ENCODE peak calls at places on chromosomes 2 and 18, in ten cellular contexts. G is transverse colon, Q is GM12891, Y is stomach, C is HCT116, D is sigmoid colon, S is spleen, I is GM12892, T is endothelial cell of umbilical vein, J is upper lobe of left lung. N is an unnamed sample.

GRCh38 chr2:213119061-213119809 is 32.2 kb downstream of the IKZF2 start:
- DNase-seq in I (no peak), C (no peak), S (no peak), D (no peak), T (no peak), Q (no peak), Y (no peak), G (no peak), J (no peak), N (no peak)

GRCh38 chr18:3594760-3595241 is 144.8 kb downstream of the TGIF1 start:
- DNase-seq in J (peak), G (peak), I (no peak), Y (peak), C (no peak), S (no peak), T (no peak), Q (no peak), D (no peak), N (no peak)

GRCh38 chr2:20422679-20423271 is 24.1 kb upstream of the RHOB start:
- DNase-seq in J (peak), G (peak), S (no peak), C (no peak), I (no peak), Q (no peak), Y (no peak), T (no peak), D (peak), N (no peak)

GRCh38 chr2:175167076-175167791 is 769 bp downstream of the ATF2 start:
- DNase-seq in J (peak), D (no peak), S (no peak), T (peak), I (no peak), Q (no peak), G (peak), Y (no peak), C (no peak), N (peak)

GRCh38 chr18:48781041-48781989 is 169.4 kb downstream of the SMAD7 start:
- DNase-seq in Y (peak), S (peak), I (no peak), T (peak), D (peak), C (no peak), Q (no peak), G (peak), J (peak), N (peak)

GRCh38 chr2:171347591-171348032 is 86.2 kb downstream of the METTL8 start:
- DNase-seq in Q (no peak), Y (no peak), G (no peak), C (peak), J (no peak), S (no peak), I (no peak), T (peak), D (no peak), N (peak)

GRCh38 chr2:29480423-29480822 is 365.2 kb downstream of the CLIP4 start:
- DNase-seq in J (peak), C (no peak), S (no peak), Q (no peak), T (no peak), D (no peak), I (no peak), G (peak), Y (no peak), N (no peak)

GRCh38 chr2:95388878-95389255 is 13.6 kb upstream of the FAHD2A start:
- DNase-seq in I (no peak), Q (no peak), Y (no peak), S (no peak), J (no peak), D (no peak), C (no peak), T (no peak), G (no peak), N (no peak)

GRCh38 chr2:217886720-217887309 is 116.0 kb downstream of the TNS1 start:
- DNase-seq in C (peak), G (peak), Q (peak), I (peak), S (peak), Y (peak), J (peak), T (peak), D (peak), N (peak)

GRCh38 chr2:143422681-143423080 is 293.5 kb downstream of the ARHGAP15 start:
- DNase-seq in S (no peak), G (no peak), Q (peak), Y (no peak), J (peak), T (no peak), D (no peak), C (no peak), I (no peak), N (no peak)

GRCh38 chr2:70411489-70412081 is 109.7 kb upstream of the FAM136A start:
- DNase-seq in Y (no peak), D (no peak), G (no peak), T (no peak), S (no peak), I (no peak), Q (no peak), C (no peak), J (no peak), N (no peak)

GRCh38 chr18:9902832-9903231 is 11.0 kb upstream of the VAPA start:
- DNase-seq in C (no peak), Y (no peak), D (no peak), G (no peak), Q (no peak), T (no peak), J (no peak), S (no peak), I (no peak), N (no peak)

GRCh38 chr2:111100765-111101162 is 19.9 kb upstream of the BCL2L11 start:
- DNase-seq in J (no peak), Q (no peak), I (peak), T (no peak), C (no peak), D (no peak), S (no peak), G (no peak), Y (no peak), N (no peak)

GRCh38 chr2:30283931-30284565 is 52.7 kb downstream of the LBH start:
- DNase-seq in G (no peak), I (no peak), Q (no peak), T (no peak), C (no peak), Y (no peak), D (no peak), S (no peak), J (no peak), N (no peak)

GRCh38 chr2:227238242-227239237 is 74.1 kb downstream of the COL4A3 start:
- DNase-seq in C (peak), I (no peak), G (peak), T (peak), Q (peak), D (peak), S (peak), J (peak), Y (peak), N (peak)

GRCh38 chr2:224217962-224218347 is 178.9 kb upstream of the SERPINE2 start:
- DNase-seq in I (no peak), J (no peak), C (no peak), D (no peak), Y (no peak), G (no peak), Q (no peak), S (no peak), T (no peak), N (no peak)

GRCh38 chr2:222671259-222672067 is at the start of gene MOGAT1:
- DNase-seq in Q (no peak), C (no peak), I (no peak), Y (peak), D (no peak), S (peak), T (no peak), G (peak), J (peak), N (no peak)

GRCh38 chr18:61569176-61569892 is 236.1 kb downstream of the CDH20 start:
- DNase-seq in Q (no peak), J (no peak), S (no peak), C (no peak), I (no peak), T (peak), Y (no peak), G (no peak), D (no peak), N (no peak)

GRCh38 chr2:4507706-4508105 is 804.3 kb downstream of the DCDC2C start:
- DNase-seq in S (no peak), I (no peak), G (no peak), J (no peak), Q (no peak), Y (no peak), C (no peak), D (no peak), T (no peak), N (no peak)

GRCh38 chr2:216694201-216694825 is 1.0 kb downstream of the IGFBP5 start:
- DNase-seq in C (no peak), D (peak), G (peak), Q (no peak), Y (peak), J (peak), T (peak), S (no peak), I (no peak), N (no peak)

GRCh38 chr18:31156831-31157763 is 5.6 kb downstream of the DSC1 start:
- DNase-seq in I (no peak), Y (no peak), Q (no peak), G (no peak), S (no peak), T (no peak), D (no peak), C (no peak), J (no peak), N (no peak)

GRCh38 chr2:31319391-31320175 is 85.6 kb downstream of the EHD3 start:
- DNase-seq in S (no peak), T (peak), J (peak), D (peak), C (no peak), Q (no peak), G (peak), Y (no peak), I (no peak), N (peak)

GRCh38 chr2:30847329-30847728 is 40.1 kb upstream of the CAPN13 start:
- DNase-seq in G (no peak), S (no peak), C (no peak), J (no peak), Q (no peak), T (no peak), I (no peak), D (no peak), Y (no peak), N (no peak)

GRCh38 chr2:190657474-190658252 is 8.8 kb downstream of the NAB1 start:
- DNase-seq in Q (no peak), J (no peak), D (no peak), I (no peak), C (no peak), G (no peak), T (no peak), Y (no peak), S (no peak), N (no peak)

GRCh38 chr2:121400206-121400605 is 115.2 kb upstream of the TFCP2L1 start:
- DNase-seq in J (no peak), D (no peak), Q (no peak), I (no peak), T (no peak), Y (no peak), C (no peak), G (no peak), S (no peak), N (no peak)

GRCh38 chr2:121471571-121472464 is 58.9 kb upstream of the RNU4ATAC start:
- DNase-seq in Y (no peak), S (no peak), C (no peak), D (no peak), T (peak), I (no peak), J (no peak), Q (no peak), G (no peak), N (no peak)

GRCh38 chr18:76795981-76796380 is 26.4 kb upstream of the ZNF236 start:
- DNase-seq in J (no peak), T (no peak), D (no peak), C (no peak), S (no peak), Q (no peak), Y (no peak), I (no peak), G (no peak), N (no peak)

GRCh38 chr2:202135111-202135874 is 62.2 kb downstream of the KIAA2012 start:
- DNase-seq in Y (peak), T (no peak), I (no peak), D (peak), J (peak), C (no peak), Q (no peak), G (peak), S (no peak), N (no peak)

GRCh38 chr2:237874585-237875161 is 15.2 kb downstream of the RAMP1 start:
- DNase-seq in D (peak), C (no peak), G (no peak), J (no peak), T (no peak), Y (no peak), S (peak), Q (no peak), I (no peak), N (peak)

GRCh38 chr2:25977768-25978167 is 4.5 kb downstream of the KIF3C start:
- DNase-seq in J (no peak), T (no peak), C (no peak), D (no peak), I (no peak), Y (no peak), S (peak), G (no peak), Q (no peak), N (no peak)

GRCh38 chr2:36530983-36531354 is 67.0 kb downstream of the FEZ2 start:
- DNase-seq in S (no peak), D (no peak), T (no peak), Y (no peak), G (no peak), Q (no peak), I (no peak), C (no peak), J (no peak), N (no peak)

GRCh38 chr2:144679942-144680341 is 160.0 kb upstream of the ZEB2 start:
- DNase-seq in J (no peak), Y (no peak), G (no peak), Q (no peak), S (no peak), C (no peak), T (no peak), I (no peak), D (no peak), N (no peak)

GRCh38 chr2:239916205-239917127 is 108.7 kb downstream of the NDUFA10 start:
- DNase-seq in S (peak), Y (peak), G (no peak), I (no peak), J (peak), T (no peak), Q (no peak), C (no peak), D (no peak), N (no peak)

GRCh38 chr18:59950215-59950944 is 50.6 kb downstream of the PMAIP1 start:
- DNase-seq in C (no peak), Q (no peak), Y (no peak), T (no peak), G (no peak), S (no peak), J (no peak), I (no peak), D (no peak), N (no peak)

GRCh38 chr2:230657462-230657861 is 55.2 kb upstream of the CAB39 start:
- DNase-seq in D (no peak), C (no peak), G (no peak), I (no peak), Y (no peak), Q (no peak), J (no peak), T (no peak), S (no peak), N (no peak)

DNA sequence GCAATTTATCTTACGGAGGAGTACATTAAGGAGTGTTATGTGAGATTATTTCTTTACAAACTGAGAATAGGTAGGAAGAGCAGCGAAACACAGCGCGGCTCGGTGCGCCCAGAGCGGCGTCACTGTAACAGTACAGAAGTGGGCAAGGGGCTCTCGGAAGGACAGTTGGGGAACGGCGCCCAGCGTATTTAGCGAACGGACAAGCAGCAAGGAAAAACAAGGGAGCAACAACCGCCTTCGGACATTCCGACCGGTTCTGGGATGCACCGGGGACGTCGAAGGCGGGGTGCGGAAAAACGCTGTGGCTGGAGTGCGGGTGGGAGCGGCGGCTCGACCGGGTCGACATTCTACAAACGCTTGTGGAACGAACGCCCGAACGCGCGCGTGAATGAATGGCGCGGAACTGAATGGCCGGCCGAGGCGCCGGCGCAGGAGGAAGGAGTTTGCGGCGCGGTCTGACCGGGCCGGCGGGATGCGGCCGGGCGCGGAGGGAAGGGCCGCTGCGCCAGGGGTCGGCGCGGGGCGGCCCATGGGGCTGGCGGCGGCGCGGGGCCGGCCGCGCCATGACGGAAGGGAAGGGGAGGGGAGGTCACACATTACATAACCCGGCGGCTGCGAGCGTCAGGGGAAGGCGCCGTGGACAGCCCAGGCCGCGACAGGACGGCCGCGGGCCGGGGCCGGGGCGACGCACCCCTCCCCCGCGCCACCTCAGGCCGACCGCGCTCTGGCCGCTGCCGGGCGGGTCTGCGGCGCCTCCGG is 639 bp downstream of the REV1 start:
- DNase-seq in S (peak), D (peak), G (peak), Q (peak), C (no peak), I (peak), Y (peak), T (peak), J (peak), N (peak)
- TF ChIP-seq POLR2A in S (peak), D (no peak), G (peak), Q (no peak), C (no peak), I (no peak), Y (no peak), T (peak), J (no peak), N (no peak)

DNA sequence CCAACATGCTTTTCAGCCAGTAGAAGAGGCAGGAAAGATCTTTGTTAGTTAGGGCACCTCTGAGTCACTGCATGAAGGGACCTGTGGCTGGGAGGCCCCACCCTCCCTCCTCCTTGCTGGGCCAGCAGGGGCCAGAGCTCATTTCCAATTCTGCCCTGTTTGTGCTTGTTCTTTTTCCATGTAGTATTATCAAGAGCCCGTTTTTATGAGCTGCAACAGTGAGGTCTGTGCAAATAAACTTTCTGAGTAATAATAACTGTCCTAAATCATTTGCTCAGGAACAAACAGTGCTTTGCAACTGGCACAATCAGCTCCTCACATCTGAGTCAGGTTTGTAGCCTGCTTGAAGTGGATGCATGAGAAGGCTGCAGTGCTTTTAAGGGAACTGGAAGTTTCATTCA is 128.0 kb downstream of the ARL4C start:
- DNase-seq in D (peak), G (peak), Y (no peak), T (no peak), J (peak), S (no peak), Q (no peak), C (no peak), I (no peak), N (no peak)
- TF ChIP-seq POLR2AphosphoS5 in D (peak), G (peak), Y (no peak), T (no peak), J (no peak), S (no peak), Q (no peak), C (no peak), I (no peak), N (no peak)

GRCh38 chr2:105744091-105744908 is 412 bp upstream of the NCK2 start:
- DNase-seq in S (peak), J (peak), Q (peak), G (peak), T (peak), Y (peak), D (peak), C (no peak), I (peak), N (no peak)
- TF ChIP-seq POLR2A in S (no peak), J (no peak), Q (no peak), G (no peak), T (peak), Y (no peak), D (no peak), C (no peak), I (no peak), N (no peak)

DNA sequence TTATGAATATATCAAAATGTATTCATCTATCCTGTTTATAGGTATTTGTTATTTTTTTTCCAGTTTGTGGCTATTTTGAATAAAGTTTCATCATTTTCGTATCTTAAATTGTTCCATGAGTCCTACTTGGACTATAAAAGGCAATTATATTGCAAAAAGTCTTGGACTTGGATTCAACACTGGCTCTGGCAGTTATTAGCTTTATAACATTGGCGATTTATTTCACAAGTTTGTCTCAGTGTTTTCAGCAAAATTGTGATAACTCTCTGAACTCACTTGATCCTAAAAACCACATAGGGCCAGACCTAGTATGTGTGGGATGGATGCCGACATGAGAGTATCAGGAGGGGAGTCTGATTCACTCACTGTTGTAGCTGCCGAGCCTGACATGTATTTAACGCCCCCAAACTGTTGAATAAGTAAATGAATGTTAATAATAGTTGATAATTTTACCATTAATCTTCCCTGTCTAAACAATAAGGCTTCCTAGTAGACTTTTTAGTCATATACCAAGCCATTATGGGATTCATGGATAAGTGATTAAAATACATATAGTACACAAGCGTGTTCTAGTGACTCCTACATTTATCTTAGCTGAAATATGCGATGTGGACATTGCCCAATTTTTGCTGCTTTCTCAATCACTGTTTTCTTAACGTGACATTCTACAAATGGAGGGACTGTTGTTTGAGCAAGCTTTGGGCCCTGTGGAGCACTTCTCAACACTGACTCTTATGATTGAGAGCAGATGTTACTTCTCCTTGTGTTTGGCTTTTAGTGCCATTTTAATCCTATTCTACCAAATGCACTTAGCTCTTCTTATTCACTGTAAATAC is 907.6 kb downstream of the EPHA4 start:
- DNase-seq in G (no peak), Y (no peak), T (no peak), J (no peak), S (no peak), D (no peak), C (no peak), Q (no peak), I (no peak), N (no peak)
- TF ChIP-seq POLR2AphosphoS5 in G (no peak), Y (no peak), T (no peak), J (no peak), S (no peak), D (no peak), C (no peak), Q (no peak), I (no peak), N (no peak)

GRCh38 chr18:63319383-63320040 is at the start of gene BCL2:
- DNase-seq in Y (no peak), S (no peak), I (no peak), G (peak), J (peak), Q (no peak), D (peak), T (peak), C (no peak), N (peak)
- TF ChIP-seq POLR2A in Y (no peak), S (no peak), I (no peak), G (peak), J (no peak), Q (no peak), D (peak), T (no peak), C (no peak), N (no peak)